ENCODE peak calls at places on chromosome 22, in seven cellular contexts. M, K, J, H, X, O and Y are unnamed samples.

GRCh38 chr22:46576556-46577351 is 39.3 kb upstream of the CELSR1 start:
- DNase-seq in O (no peak), K (peak), J (peak), M (no peak), X (no peak), H (no peak), Y (peak)

GRCh38 chr22:43200031-43200430 is 13.1 kb upstream of the TTLL12 start:
- DNase-seq in J (no peak), K (no peak), O (no peak), X (no peak), H (no peak), M (no peak), Y (no peak)

GRCh38 chr22:27809700-27810365 is 8.3 kb upstream of the MN1 start:
- DNase-seq in X (peak), O (no peak), K (no peak), M (no peak), J (no peak), H (no peak), Y (no peak)

GRCh38 chr22:31497148-31497938 is 1.0 kb downstream of the SFI1 start:
- DNase-seq in H (no peak), M (no peak), K (no peak), X (no peak), J (no peak), O (no peak), Y (no peak)

GRCh38 chr22:27242917-27243589 is 558.5 kb downstream of the MN1 start:
- DNase-seq in O (no peak), H (no peak), J (no peak), K (no peak), X (no peak), M (no peak), Y (no peak)

GRCh38 chr22:20577549-20577975 is 70.2 kb downstream of the MED15 start:
- DNase-seq in M (no peak), J (no peak), O (no peak), H (no peak), K (no peak), X (no peak), Y (no peak)

GRCh38 chr22:49626361-49627216 is 201.1 kb downstream of the BRD1 start:
- DNase-seq in O (no peak), K (no peak), M (no peak), X (no peak), H (no peak), J (no peak), Y (no peak)

GRCh38 chr22:28171135-28171534 is 252.1 kb upstream of the PITPNB start:
- DNase-seq in K (no peak), M (no peak), H (no peak), X (no peak), O (no peak), J (no peak), Y (no peak)

GRCh38 chr22:50271519-50271970 is 1.4 kb upstream of the MAPK11 start:
- DNase-seq in X (peak), M (peak), O (no peak), K (peak), H (no peak), J (peak), Y (no peak)

GRCh38 chr22:39453765-39454378 is 2.9 kb upstream of the MGAT3 start:
- DNase-seq in K (no peak), J (no peak), H (no peak), O (no peak), M (no peak), X (no peak), Y (no peak)

GRCh38 chr22:26416670-26417270 is 12.3 kb upstream of the ASPHD2 start:
- DNase-seq in M (no peak), H (no peak), X (no peak), K (no peak), J (no peak), O (peak), Y (no peak)

GRCh38 chr22:49887716-49888115 is 30.5 kb downstream of the ALG12 start:
- DNase-seq in M (no peak), X (no peak), H (no peak), O (no peak), K (no peak), J (no peak), Y (no peak)

GRCh38 chr22:26842103-26842502 is 184.7 kb downstream of the MIAT start:
- DNase-seq in M (no peak), K (no peak), O (no peak), H (no peak), J (no peak), X (no peak), Y (no peak)

GRCh38 chr22:50526849-50527801 is 1.7 kb upstream of the SCO2 start:
- DNase-seq in M (peak), H (no peak), O (peak), X (no peak), J (peak), K (peak), Y (peak)

GRCh38 chr22:46098525-46099475 is 51.5 kb upstream of the PPARA start:
- DNase-seq in K (peak), H (no peak), M (no peak), O (no peak), X (no peak), J (no peak), Y (no peak)

GRCh38 chr22:23883658-23884057 is 10.5 kb upstream of the MIF start:
- DNase-seq in M (no peak), K (no peak), X (no peak), J (no peak), H (no peak), O (no peak), Y (no peak)

GRCh38 chr22:44328762-44329161 is 16.0 kb upstream of the SHISAL1 start:
- DNase-seq in J (no peak), K (no peak), O (no peak), H (no peak), X (no peak), M (no peak), Y (peak)

GRCh38 chr22:44328326-44328725 is 15.6 kb upstream of the SHISAL1 start:
- DNase-seq in M (no peak), X (no peak), J (no peak), K (no peak), O (no peak), H (no peak), Y (no peak)

GRCh38 chr22:44330188-44330726 is 17.5 kb upstream of the SHISAL1 start:
- DNase-seq in X (no peak), J (no peak), O (no peak), H (no peak), M (no peak), K (no peak), Y (peak)

GRCh38 chr22:44330727-44331660 is 18.2 kb upstream of the SHISAL1 start:
- DNase-seq in O (no peak), M (no peak), K (peak), H (no peak), J (no peak), X (no peak), Y (peak)

DNA sequence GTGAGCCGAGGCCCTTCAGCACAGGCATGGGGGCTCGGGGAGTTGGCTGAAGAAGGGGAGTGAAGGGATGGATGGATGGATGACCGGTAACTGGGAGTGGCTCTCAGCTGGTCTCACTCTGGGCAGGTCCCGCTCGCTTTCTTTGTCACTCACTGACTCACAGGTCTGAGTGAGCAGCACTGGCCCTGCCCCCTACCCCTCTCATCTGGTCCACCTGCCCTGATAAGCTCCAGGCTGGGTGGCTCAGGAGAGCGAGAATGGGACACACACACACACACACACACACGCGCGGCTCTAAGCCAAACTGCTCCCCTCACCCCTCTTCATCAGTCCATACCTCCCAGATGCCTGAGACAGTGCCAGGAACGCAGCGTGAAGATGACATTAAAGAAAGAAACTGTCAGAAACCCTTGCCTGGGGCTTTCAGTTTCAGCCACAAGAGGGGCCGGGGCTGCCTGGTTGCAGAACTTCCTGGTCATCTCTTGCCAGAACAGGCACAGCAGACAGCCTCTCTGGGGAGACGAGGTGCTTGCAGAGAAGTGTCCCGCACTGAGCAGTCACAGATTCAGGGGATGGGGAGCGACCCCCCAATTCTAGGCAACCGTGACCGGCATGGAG is 16.5 kb upstream of the SHISAL1 start:
- DNase-seq in K (no peak), M (no peak), J (peak), O (no peak), X (no peak), H (no peak), Y (peak)
- H3K4me3 ChIP-seq in K (no peak), M (no peak), J (no peak), O (no peak), X (no peak), H (no peak), Y (no peak)

DNA sequence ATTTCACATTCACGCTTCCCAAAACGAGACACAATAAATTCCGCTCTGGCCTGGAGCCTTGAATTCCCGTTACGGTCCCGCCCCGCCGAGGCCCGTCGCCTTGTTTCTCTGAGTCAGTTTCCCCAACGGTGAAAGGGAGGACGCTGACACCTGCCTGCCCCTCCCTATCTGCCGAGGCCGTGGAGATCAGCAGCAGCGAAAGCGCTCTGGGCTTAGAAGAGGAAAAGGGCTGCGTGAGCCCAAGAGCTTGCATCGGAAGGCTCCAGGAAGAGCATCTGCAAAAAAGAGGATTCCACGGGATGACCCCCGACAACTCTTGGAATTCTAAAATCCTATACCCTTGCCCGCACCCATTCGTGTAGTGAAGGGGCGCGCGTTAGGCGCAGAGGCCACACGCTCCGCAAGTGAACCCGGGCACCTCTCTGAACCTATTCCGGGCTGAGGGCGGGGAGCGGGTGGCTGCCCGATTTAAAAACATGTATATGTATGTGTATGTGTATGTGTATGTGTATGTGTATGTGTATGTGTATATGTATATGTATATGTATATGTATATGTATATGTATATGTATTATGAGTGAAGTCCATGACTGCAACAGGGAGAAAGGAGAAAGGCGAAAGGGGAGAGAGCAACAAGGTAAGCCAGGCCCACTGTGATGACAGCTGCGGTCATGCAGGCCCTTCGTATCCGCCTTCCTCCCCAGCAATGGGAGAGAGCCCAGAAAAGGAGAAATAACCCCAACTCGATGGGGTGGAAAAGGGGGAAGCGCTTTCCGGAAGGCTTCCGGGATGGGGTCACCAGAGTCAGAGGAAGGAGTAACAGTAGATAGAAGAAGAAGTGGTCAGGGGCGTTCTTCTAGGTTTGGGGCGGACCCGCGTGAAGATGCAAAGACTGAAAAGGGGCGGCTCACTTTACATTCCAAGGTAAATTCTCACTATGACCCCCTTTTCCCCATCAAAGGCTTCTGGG is 947 bp upstream of the MRTFA start:
- DNase-seq in M (no peak), K (no peak), H (no peak), J (peak), X (no peak), O (no peak), Y (peak)
- H3K27ac ChIP-seq in M (peak), K (peak), H (peak), J (peak), X (peak), O (peak), Y (peak)

GRCh38 chr22:35346596-35347220 is 34.2 kb upstream of the HMOX1 start:
- DNase-seq in O (no peak), H (no peak), M (no peak), X (no peak), K (no peak), J (no peak), Y (no peak)

GRCh38 chr22:35348703-35349102 is 32.2 kb upstream of the HMOX1 start:
- DNase-seq in H (no peak), O (no peak), M (no peak), X (no peak), J (no peak), K (no peak), Y (no peak)

GRCh38 chr22:35347462-35347861 is 33.4 kb upstream of the HMOX1 start:
- DNase-seq in K (no peak), H (no peak), J (no peak), M (no peak), O (no peak), X (no peak), Y (no peak)

GRCh38 chr22:35349368-35349703 is 31.6 kb upstream of the HMOX1 start:
- DNase-seq in H (no peak), X (no peak), K (no peak), O (no peak), M (no peak), J (no peak), Y (no peak)

DNA sequence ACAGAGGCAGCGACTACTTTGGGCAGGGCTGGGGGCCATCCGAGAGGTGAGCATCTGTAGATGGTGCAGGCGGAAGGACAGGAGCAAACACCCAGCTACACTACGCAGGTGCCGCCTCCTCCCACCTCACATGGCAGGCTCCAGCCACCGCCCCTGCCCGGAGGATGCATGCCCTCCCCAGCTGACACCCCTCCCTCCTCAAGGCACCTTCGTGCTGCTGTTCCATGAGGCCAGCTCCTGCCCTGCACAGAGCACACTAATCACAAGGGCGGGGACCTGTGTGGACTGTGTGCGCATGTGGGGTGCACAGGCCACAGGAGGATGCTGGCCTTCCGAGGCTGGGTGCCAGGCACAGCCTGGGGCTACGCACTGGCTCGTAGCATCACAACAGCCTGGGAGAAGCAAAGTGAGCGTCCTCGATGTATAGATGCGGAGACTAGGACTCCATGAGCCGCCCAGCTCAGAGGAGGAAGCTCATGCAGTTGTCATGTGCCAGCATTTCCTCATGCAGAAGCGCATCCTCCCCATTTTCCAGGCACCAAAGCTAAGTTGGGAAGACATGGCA is 32.8 kb upstream of the HMOX1 start:
- DNase-seq in X (no peak), H (no peak), J (no peak), O (no peak), K (no peak), M (no peak), Y (no peak)
- TF ChIP-seq POLR2AphosphoS5 in X (no peak), H (no peak), J (no peak), O (no peak), K (no peak), M (no peak), Y (no peak)

DNA sequence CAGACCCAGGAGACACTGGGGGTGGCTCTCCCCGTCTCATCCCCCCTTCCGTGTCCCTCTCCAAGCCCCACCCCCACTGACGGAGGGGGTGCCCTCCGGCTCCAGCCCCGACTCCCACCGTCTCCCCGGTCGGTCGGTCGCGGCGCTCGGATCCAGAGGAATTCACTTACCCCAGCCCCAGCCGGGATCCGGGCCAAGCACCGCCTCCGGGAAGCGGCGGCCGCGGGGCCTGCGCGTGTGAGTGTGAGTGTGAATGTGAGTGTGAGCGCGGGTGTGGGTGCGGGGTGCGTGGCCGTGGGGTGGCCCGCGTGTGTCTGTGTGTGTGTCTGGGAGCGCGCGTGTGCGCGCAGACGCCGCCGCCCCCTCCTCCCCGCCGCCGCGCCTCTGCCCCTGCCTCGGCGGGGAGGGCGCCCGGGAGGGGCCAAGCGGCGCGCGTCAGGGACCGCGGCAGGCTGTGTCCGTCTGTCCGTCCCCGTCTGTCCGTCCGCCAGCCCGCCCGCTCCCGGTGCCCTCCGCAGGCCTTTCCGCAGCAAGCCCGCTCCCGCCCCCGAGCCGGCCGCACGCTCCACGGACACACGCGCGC is at the start of gene ELFN2:
- DNase-seq in K (peak), X (peak), O (no peak), H (no peak), J (no peak), M (no peak), Y (no peak)
- H3K4me3 ChIP-seq in K (peak), X (peak), O (peak), H (peak), J (peak), M (peak), Y (peak)

DNA sequence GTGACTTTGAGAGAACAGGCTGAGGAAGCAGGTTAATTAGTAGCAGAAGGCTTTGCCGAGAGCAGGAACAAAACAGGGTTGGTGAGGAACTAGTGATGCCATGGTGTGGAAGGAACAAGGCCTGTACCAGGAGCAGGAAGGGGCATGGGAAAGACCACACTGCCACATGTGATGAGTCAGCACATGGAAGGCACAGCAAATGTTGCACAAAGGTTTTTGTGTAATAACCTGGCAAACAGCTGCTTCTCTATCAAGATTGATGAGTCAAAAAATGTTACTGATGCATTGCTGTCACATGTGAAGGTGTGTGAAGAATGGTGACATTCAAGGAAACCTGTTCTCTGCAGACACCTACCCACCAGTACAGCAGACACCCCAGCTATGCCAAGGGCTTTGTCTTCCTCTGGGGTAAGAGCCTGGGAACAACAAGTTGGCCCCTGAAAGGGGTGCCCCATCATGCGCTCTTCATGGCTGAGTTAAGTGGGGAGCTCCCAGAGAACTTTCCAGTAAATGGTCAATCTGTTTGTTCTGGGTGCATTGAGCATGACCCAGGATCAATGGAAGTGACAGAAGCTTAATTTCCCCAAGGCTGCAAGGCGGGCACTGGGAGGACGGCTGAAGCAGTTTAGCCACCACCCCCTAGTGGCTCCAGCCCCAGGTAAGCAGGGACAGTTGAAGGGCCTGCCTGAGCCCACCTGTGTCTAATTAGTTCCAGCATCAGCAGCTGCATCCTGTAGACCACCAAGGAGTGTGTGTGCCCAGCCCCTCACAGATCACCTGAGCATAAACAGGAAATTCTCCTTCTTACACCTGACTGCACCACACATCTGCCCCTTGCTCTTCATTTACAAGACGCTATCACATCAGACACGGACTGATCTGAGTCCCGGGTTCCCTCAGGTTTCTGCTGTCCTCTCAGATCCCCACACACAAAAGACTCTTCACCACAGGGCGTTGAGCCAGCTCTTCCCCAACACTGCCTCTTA is 47.6 kb downstream of the GGTLC2 start:
- DNase-seq in J (no peak), O (no peak), K (no peak), X (no peak), H (no peak), M (no peak), Y (peak)
- H3K27ac ChIP-seq in J (no peak), O (no peak), K (no peak), X (no peak), H (no peak), M (no peak), Y (no peak)